ENCODE peak calls at places on chromosomes 13 and 19, in nine cellular contexts. T is transverse colon, D is breast epithelium, B is sigmoid colon, W is H1, C is endothelial cell of umbilical vein, K is vagina, X is suprapubic skin, O is stomach. R is an unnamed sample.

GRCh38 chr19:37931941-37932655 is 25.1 kb downstream of the SIPA1L3 start:
- DNase-seq in T (peak; percentile 89), D (peak; percentile 87), B (peak; percentile 65), W (peak; percentile 70), C (peak; percentile 52), K (no peak), X (peak; percentile 89), O (peak; percentile 94), R (peak; percentile 35)

GRCh38 chr19:40578442-40578908 is 1.8 kb downstream of the SHKBP1 start:
- DNase-seq in T (no peak), D (no peak), B (no peak), W (no peak), C (peak; percentile 28), K (no peak), X (no peak), O (no peak), R (no peak)

GRCh38 chr19:14476663-14477401 is 1.7 kb upstream of the PTGER1 start:
- DNase-seq in T (peak; percentile 46), D (no peak), B (peak; percentile 84), W (no peak), C (no peak), K (no peak), X (no peak), O (peak; percentile 51), R (no peak)

GRCh38 chr13:52845766-52846566 is 2.5 kb downstream of the PCDH8 start:
- DNase-seq in T (peak; percentile 55), D (no peak), B (no peak), W (no peak), C (peak; percentile 13), K (no peak), X (no peak), O (no peak), R (no peak)

GRCh38 chr13:91355826-91356710 is 8.6 kb downstream of the MIR17HG start:
- DNase-seq in T (no peak), D (no peak), B (no peak), W (no peak), C (no peak), K (no peak), X (no peak), O (no peak), R (no peak)

GRCh38 chr13:45873491-45874360 is 22.2 kb upstream of the SIAH3 start:
- DNase-seq in T (no peak), D (no peak), B (no peak), W (no peak), C (peak; percentile 21), K (peak; percentile 34), X (no peak), O (no peak), R (no peak)

GRCh38 chr19:54418030-54418929 is 3.0 kb downstream of the TTYH1 start:
- DNase-seq in T (no peak), D (no peak), B (no peak), W (no peak), C (no peak), K (no peak), X (no peak), O (no peak), R (no peak)

GRCh38 chr19:10538204-10538603 is 5.5 kb upstream of the ATG4D start:
- DNase-seq in T (no peak), D (no peak), B (no peak), W (no peak), C (no peak), K (no peak), X (no peak), O (no peak), R (no peak)

GRCh38 chr13:20814224-20814910 is 40.6 kb upstream of the EEF1AKMT1 start:
- DNase-seq in T (peak; percentile 60), D (peak; percentile 61), B (peak; percentile 93), W (no peak), C (peak; percentile 98), K (peak; percentile 89), X (peak; percentile 87), O (peak; percentile 74), R (no peak)

GRCh38 chr13:99590519-99591011 is 89.3 kb downstream of the TM9SF2 start:
- DNase-seq in T (no peak), D (no peak), B (no peak), W (no peak), C (peak; percentile 80), K (no peak), X (no peak), O (no peak), R (no peak)

GRCh38 chr13:46311217-46311616 is 75.8 kb downstream of the RUBCNL start:
- DNase-seq in T (no peak), D (no peak), B (no peak), W (no peak), C (no peak), K (no peak), X (no peak), O (no peak), R (no peak)

GRCh38 chr13:91236182-91236581 is 111.3 kb upstream of the MIR17HG start:
- DNase-seq in T (no peak), D (no peak), B (no peak), W (no peak), C (no peak), K (no peak), X (no peak), O (no peak), R (no peak)

GRCh38 chr13:51585234-51585672 is 991 bp downstream of the WDFY2 start:
- DNase-seq in T (no peak), D (no peak), B (no peak), W (no peak), C (peak; percentile 40), K (no peak), X (no peak), O (no peak), R (no peak)

GRCh38 chr19:13428352-13428751 is 77.9 kb downstream of the CACNA1A start:
- DNase-seq in T (no peak), D (no peak), B (no peak), W (no peak), C (peak; percentile 15), K (no peak), X (no peak), O (no peak), R (no peak)

GRCh38 chr13:30730526-30730925 is 4.8 kb upstream of the ALOX5AP start:
- DNase-seq in T (no peak), D (no peak), B (no peak), W (no peak), C (no peak), K (no peak), X (no peak), O (no peak), R (no peak)

GRCh38 chr13:60990032-60990733 is 425.5 kb downstream of the PCDH20 start:
- DNase-seq in T (no peak), D (no peak), B (no peak), W (peak; percentile 23), C (no peak), K (no peak), X (no peak), O (peak; percentile 37), R (no peak)

GRCh38 chr19:23436318-23436717 is 41.0 kb upstream of the ZNF91 start:
- DNase-seq in T (no peak), D (no peak), B (no peak), W (no peak), C (no peak), K (no peak), X (no peak), O (no peak), R (no peak)

GRCh38 chr19:4278460-4278901 is 585 bp upstream of the SHD start:
- DNase-seq in T (no peak), D (no peak), B (no peak), W (no peak), C (no peak), K (no peak), X (no peak), O (no peak), R (no peak)

GRCh38 chr19:39409886-39410619 is 2.4 kb upstream of the PLEKHG2 start:
- DNase-seq in T (peak; percentile 85), D (peak; percentile 81), B (peak; percentile 95), W (no peak), C (peak; percentile 68), K (peak; percentile 96), X (peak; percentile 92), O (peak; percentile 76), R (peak; percentile 57)
- TF ChIP-seq POLR2AphosphoS5 in T (peak; percentile 60), D (peak; percentile 9), B (peak; percentile 80), W (peak; percentile 91), C (peak; percentile 67), K (peak; percentile 31), X (peak; percentile 15), O (peak; percentile 94), R (peak; percentile 91)

DNA sequence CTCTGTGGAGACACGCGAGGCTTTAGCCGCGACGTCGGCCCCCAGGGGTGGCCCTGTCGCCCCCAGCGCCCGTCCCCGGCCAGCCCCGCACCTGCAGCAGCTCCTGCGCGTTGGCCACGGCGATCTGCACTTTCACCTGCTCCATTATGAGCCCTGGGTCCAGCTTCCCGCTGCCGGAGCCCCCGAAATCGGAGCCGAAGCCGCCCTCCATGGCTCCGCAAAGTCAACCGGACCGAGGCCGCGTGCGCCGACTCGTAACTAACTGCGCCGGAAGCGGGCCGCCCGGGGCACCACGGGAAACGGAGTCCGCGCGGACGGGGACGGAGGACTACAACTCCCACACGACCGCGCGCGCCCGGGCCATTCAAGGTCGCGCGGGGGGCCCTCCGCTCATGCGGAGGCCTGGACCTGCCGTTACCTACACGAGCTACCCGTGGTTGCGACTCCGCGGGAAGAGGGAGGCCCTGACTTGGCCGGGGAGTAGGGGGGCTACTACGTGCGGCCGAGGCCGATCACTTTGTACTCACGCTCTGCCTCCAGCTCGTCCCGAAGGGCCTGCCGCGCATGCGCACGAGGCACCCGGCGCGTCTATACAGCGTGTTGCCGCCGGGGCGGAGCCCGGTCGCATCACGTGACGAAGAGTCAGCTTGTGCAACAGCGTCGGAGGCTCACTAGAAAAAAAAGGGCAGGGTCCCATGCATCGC is at the start of gene TIMM13:
- DNase-seq in T (peak; percentile 97), D (peak; percentile 97), B (peak; percentile 99), W (peak; percentile 95), C (peak; percentile 98), K (peak; percentile 96), X (peak; percentile 99), O (peak; percentile 97), R (peak; percentile 98)
- TF ChIP-seq POLR2A in T (peak; percentile 85), D (no peak), B (peak; percentile 16), W (peak; percentile 59), C (peak; percentile 49), K (peak; percentile 8), X (no peak), O (no peak), R (peak; percentile 81)

GRCh38 chr19:49651029-49651825 is 9.2 kb downstream of the SCAF1 start:
- DNase-seq in T (no peak), D (no peak), B (peak; percentile 55), W (no peak), C (no peak), K (no peak), X (no peak), O (no peak), R (peak; percentile 29)
- TF ChIP-seq POLR2AphosphoS5 in T (no peak), D (no peak), B (no peak), W (no peak), C (no peak), K (no peak), X (no peak), O (no peak), R (no peak)

GRCh38 chr19:5290336-5291262 is 50.0 kb downstream of the PTPRS start:
- DNase-seq in T (no peak), D (no peak), B (no peak), W (no peak), C (no peak), K (no peak), X (no peak), O (no peak), R (no peak)
- TF ChIP-seq POLR2A in T (no peak), D (no peak), B (no peak), W (no peak), C (no peak), K (no peak), X (no peak), O (no peak), R (no peak)

R was measured in GM12891.